ENCODE peak calls at places on chromosomes 16 and 17, in five cellular contexts. C is fibroblast of lung, F is left ventricle myocardium inferior, J is dorsolateral prefrontal cortex, H is upper lobe of right lung. D is an unnamed sample.

GRCh38 chr17:79707931-79708891 is 22.5 kb upstream of the ENPP7 start:
- DNase-seq in C (peak), F (no peak), J (peak), H (no peak), D (peak)

GRCh38 chr17:32281011-32281451 is 15.4 kb downstream of the RHBDL3 start:
- DNase-seq in C (no peak), F (peak), J (no peak), H (no peak), D (no peak)

GRCh38 chr17:3512512-3513171 is 36.8 kb downstream of the ASPA start:
- DNase-seq in C (peak), F (peak), J (peak), H (no peak), D (peak)

GRCh38 chr17:64077409-64077808 is 52.5 kb downstream of the ERN1 start:
- DNase-seq in C (peak), F (peak), J (no peak), H (peak), D (no peak)

GRCh38 chr16:82011199-82011641 is at the start of gene SDR42E1:
- DNase-seq in C (peak), F (no peak), J (no peak), H (peak), D (no peak)

GRCh38 chr17:36940313-36941264 is 3.3 kb downstream of the LHX1 start:
- DNase-seq in C (no peak), F (no peak), J (no peak), H (no peak), D (no peak)

GRCh38 chr16:61792194-61792904 is 243.9 kb downstream of the CDH8 start:
- DNase-seq in C (peak), F (no peak), J (no peak), H (no peak), D (peak)

GRCh38 chr17:67246648-67247415 is 1.8 kb upstream of the HELZ start:
- DNase-seq in C (no peak), F (no peak), J (no peak), H (peak), D (peak)

GRCh38 chr17:34765291-34765690 is 185.9 kb downstream of the TMEM132E start:
- DNase-seq in C (no peak), F (no peak), J (no peak), H (no peak), D (no peak)

GRCh38 chr16:78926723-78927200 is 673.8 kb downstream of the MAF start:
- DNase-seq in C (no peak), F (no peak), J (no peak), H (no peak), D (no peak)

GRCh38 chr16:55144656-55145055 is 179.3 kb upstream of the IRX6 start:
- DNase-seq in C (no peak), F (no peak), J (no peak), H (no peak), D (no peak)

GRCh38 chr16:75535211-75535843 is 581 bp downstream of the CHST5 start:
- DNase-seq in C (no peak), F (no peak), J (no peak), H (peak), D (no peak)

GRCh38 chr17:36849871-36850348 is 87.4 kb upstream of the LHX1 start:
- DNase-seq in C (peak), F (no peak), J (no peak), H (no peak), D (peak)

GRCh38 chr17:79415909-79416308 is 194.9 kb downstream of the RBFOX3 start:
- DNase-seq in C (no peak), F (no peak), J (no peak), H (no peak), D (no peak)

GRCh38 chr17:40813804-40814203 is 8.6 kb downstream of the KRT10 start:
- DNase-seq in C (no peak), F (no peak), J (no peak), H (no peak), D (peak)

GRCh38 chr16:6231351-6231750 is 1101.3 kb upstream of the RBFOX1 start:
- DNase-seq in C (no peak), F (no peak), J (no peak), H (no peak), D (no peak)

GRCh38 chr17:73175962-73176565 is 11.3 kb downstream of the SSTR2 start:
- DNase-seq in C (no peak), F (no peak), J (no peak), H (no peak), D (no peak)

GRCh38 chr17:72342582-72343527 is 222.0 kb downstream of the SOX9 start:
- DNase-seq in C (no peak), F (peak), J (peak), H (peak), D (no peak)

GRCh38 chr16:66342294-66342900 is 24.1 kb upstream of the CDH5 start:
- DNase-seq in C (no peak), F (no peak), J (no peak), H (peak), D (no peak)

GRCh38 chr17:58337600-58338453 is 9.2 kb upstream of the TSPOAP1 start:
- DNase-seq in C (peak), F (peak), J (peak), H (peak), D (peak)

GRCh38 chr17:41211845-41212466 is 14.5 kb upstream of the KRTAP9-2 start:
- DNase-seq in C (no peak), F (no peak), J (no peak), H (no peak), D (peak)

GRCh38 chr16:87828071-87828971 is 41.0 kb downstream of the SLC7A5 start:
- DNase-seq in C (no peak), F (no peak), J (no peak), H (no peak), D (no peak)

GRCh38 chr16:72033437-72033836 is 20.9 kb upstream of the HP start:
- DNase-seq in C (no peak), F (no peak), J (no peak), H (no peak), D (no peak)

GRCh38 chr16:29860218-29860617 is 2.8 kb downstream of the CDIPT start:
- DNase-seq in C (no peak), F (peak), J (no peak), H (no peak), D (no peak)

GRCh38 chr16:29864205-29864604 is 1.2 kb upstream of the CDIPT start:
- DNase-seq in C (no peak), F (no peak), J (no peak), H (no peak), D (no peak)

GRCh38 chr16:29863669-29863984 is 601 bp upstream of the CDIPT start:
- DNase-seq in C (no peak), F (no peak), J (no peak), H (no peak), D (no peak)

GRCh38 chr16:29862884-29863668 is at the start of gene CDIPT:
- DNase-seq in C (peak), F (peak), J (peak), H (peak), D (peak)

DNA sequence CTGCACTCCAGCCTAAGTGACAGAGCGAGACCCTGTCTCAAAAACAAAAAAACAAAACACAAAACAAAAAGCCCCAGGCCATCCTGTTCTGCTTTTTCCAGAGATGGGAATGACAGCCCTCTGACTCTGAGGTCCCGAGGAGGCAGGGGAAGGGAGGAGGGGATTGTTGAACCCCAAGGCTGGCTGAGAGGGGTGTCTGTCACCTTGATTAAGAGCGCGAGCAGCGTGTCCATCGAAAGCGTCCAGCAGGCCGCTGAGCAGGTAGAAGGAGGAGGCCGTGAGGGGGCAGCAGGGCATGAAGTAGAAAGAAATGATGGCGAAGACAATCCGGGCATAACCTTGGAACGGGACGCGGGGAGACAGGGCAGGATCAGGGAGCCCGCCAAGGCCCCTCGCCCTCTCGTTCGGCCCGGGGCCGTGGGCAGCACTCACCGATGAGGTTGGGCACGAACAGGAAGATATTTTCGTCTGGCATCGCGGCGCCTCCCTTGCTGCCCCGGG is 593 bp downstream of the CDIPT start:
- DNase-seq in C (no peak), F (peak), J (peak), H (no peak), D (no peak)
- TF ChIP-seq CTCF in C (peak), F (no peak), J (no peak), H (no peak), D (no peak)

DNA sequence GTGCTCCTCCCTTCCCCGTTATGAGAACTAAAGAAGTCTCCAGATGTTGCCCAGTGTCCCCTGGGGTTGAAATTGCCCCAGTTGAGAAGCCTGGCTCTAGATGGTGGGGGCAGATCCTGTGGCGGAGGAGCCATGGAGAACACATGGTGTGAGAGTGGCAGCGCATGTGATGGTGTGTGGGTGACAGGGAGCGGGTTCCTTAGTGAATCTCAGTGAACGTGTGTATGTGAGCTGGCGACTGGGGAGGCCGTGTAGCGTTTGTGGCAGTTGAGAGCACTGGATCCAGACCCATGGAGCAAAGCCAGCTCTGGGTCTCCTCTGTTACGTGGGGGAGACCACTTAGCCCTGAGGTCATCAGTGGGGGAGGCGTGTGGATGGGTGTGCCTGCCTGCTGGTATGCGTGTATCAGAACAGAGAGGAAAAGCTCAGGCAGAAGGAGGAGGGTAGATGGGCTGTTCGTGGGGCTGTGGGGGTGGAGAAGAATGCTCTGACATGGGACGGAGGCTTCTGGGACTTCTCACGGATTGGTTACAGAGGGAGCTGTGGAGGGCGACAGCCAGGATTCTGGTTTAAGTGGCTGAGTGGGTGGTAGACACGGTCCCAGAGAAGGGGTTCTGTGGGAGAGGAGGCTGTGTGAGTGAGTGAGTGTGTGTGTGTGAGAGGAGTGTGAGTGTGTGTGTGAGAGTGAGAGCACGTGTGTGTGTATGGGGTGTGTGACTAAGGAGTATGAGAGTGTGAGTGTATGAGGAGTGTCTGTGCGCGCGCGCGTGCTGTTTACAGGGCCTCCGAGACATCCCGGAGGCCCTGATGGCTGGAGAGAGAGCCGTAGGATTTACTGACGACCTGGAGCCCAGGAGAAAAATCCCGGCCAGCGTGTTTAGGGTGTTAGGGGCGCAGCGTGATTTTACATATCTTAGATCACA is 193.8 kb downstream of the SNX29 start:
- DNase-seq in C (peak), F (no peak), J (peak), H (no peak), D (no peak)
- TF ChIP-seq CTCF in C (no peak), F (no peak), J (no peak), H (no peak), D (no peak)

GRCh38 chr17:75854111-75854748 is 905 bp downstream of the WBP2 start:
- DNase-seq in C (peak), F (no peak), J (no peak), H (no peak), D (peak)

GRCh38 chr17:75853410-75853809 is 1.7 kb downstream of the WBP2 start:
- DNase-seq in C (no peak), F (no peak), J (no peak), H (no peak), D (peak)

GRCh38 chr17:75856062-75856681 is 1.0 kb upstream of the WBP2 start:
- DNase-seq in C (no peak), F (no peak), J (no peak), H (no peak), D (no peak)

GRCh38 chr17:75854881-75855309 is 240 bp downstream of the WBP2 start:
- DNase-seq in C (no peak), F (peak), J (no peak), H (peak), D (no peak)

DNA sequence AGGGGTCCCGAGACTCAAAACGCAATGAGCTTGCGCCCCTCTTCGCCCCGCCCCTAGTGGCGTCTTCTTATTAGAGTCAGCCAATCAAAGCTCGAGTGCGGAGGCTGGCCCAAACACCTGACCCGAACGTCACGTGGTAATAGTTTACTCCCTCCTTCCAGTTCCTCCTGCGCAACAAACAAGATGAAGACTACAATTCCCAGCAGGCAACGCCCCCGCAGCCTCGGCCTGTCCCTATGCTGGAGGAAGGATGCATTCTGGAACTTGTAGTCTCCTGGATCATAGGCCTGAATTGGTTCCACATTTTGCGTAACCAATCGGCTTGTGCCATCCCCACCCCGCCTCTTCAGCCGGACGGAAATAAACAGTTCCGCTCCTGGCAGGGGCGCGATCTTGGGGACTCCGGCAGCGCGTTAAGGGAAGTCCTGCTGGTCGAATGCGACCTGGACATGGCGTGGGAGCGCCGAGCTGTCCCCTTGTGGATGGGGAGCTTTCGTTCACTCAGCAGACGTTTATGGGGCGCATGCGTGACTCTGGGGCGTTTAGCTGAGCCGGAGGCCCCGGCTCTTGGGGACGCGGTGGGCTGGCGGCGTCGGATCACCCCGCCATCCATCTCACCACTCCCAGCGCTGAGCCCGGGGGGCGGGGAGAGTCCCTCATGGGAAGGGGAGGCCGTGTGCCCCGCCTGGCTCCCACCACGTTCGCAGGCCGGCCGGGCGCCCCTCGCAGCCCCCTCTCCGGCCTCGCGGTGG is at the start of gene WBP2:
- DNase-seq in C (peak), F (peak), J (peak), H (peak), D (peak)
- TF ChIP-seq CTCF in C (peak), F (peak), J (peak), H (peak), D (peak)

GRCh38 chr16:35908152-35908551 is 2448.7 kb downstream of the TP53TG3F start:
- DNase-seq in C (no peak), F (no peak), J (no peak), H (no peak), D (no peak)

GRCh38 chr16:35910409-35910808 is 2451.0 kb downstream of the TP53TG3F start:
- DNase-seq in C (no peak), F (no peak), J (no peak), H (no peak), D (no peak)

GRCh38 chr16:35909351-35909954 is 2450.0 kb downstream of the TP53TG3F start:
- DNase-seq in C (no peak), F (no peak), J (no peak), H (no peak), D (no peak)

GRCh38 chr16:35906440-35906839 is 2447.0 kb downstream of the TP53TG3F start:
- DNase-seq in C (no peak), F (no peak), J (no peak), H (no peak), D (no peak)

GRCh38 chr16:35908942-35909341 is 2449.5 kb downstream of the TP53TG3F start:
- DNase-seq in C (no peak), F (no peak), J (no peak), H (no peak), D (no peak)
- TF ChIP-seq CTCF in C (no peak), F (no peak), J (no peak), H (no peak), D (peak)

DNA sequence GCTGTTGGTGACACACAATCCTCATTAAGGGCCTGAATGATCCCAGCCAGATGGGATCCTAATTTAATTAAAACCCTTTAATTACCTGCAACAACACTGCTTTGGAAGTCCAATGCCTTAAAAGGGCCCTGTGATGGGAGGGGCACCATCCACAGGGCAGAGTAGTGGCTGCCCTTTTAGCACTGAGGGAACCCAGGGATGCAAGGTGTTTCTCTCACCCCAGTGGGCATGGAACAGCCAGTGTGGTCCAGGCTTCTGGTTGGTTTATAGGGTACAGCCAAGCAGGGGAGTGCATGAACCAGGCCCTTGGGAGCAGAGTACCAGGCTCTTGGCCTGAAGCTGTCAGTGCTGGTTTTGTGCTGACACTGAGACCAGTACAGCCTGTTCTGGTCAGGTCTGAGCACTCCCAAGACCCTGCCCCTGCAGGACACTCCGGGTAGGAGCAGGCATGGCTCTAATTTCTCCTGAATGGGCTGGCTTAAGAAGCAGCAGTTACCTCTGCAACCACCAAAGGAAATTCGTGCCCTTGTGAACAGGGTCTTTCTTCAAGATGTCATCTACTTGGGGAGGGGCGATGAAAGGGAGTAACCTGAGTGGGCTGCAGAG is 9.9 kb downstream of the NXPH3 start:
- DNase-seq in C (no peak), F (no peak), J (no peak), H (no peak), D (no peak)
- TF ChIP-seq CTCF in C (peak), F (no peak), J (no peak), H (no peak), D (peak)

GRCh38 chr16:9402293-9402865 is 310.9 kb downstream of the HAPSTR1 start:
- DNase-seq in C (no peak), F (no peak), J (peak), H (no peak), D (no peak)

GRCh38 chr16:9408297-9408696 is 316.9 kb downstream of the HAPSTR1 start:
- DNase-seq in C (no peak), F (no peak), J (no peak), H (no peak), D (no peak)

GRCh38 chr16:9406039-9406438 is 314.6 kb downstream of the HAPSTR1 start:
- DNase-seq in C (no peak), F (no peak), J (no peak), H (no peak), D (no peak)

GRCh38 chr16:9407206-9407758 is 315.8 kb downstream of the HAPSTR1 start:
- DNase-seq in C (no peak), F (no peak), J (no peak), H (no peak), D (no peak)

GRCh38 chr16:9404811-9405210 is 313.4 kb downstream of the HAPSTR1 start:
- DNase-seq in C (no peak), F (no peak), J (no peak), H (no peak), D (no peak)
- TF ChIP-seq CTCF in C (no peak), F (no peak), J (no peak), H (no peak), D (no peak)

GRCh38 chr16:86737083-86737482 is 158.7 kb downstream of the FOXL1 start:
- DNase-seq in C (no peak), F (no peak), J (no peak), H (no peak), D (no peak)
- TF ChIP-seq CTCF in C (no peak), F (no peak), J (no peak), H (no peak), D (no peak)

GRCh38 chr17:16407911-16408588 is 7.3 kb upstream of the TRPV2 start:
- DNase-seq in C (peak), F (peak), J (peak), H (no peak), D (no peak)

DNA sequence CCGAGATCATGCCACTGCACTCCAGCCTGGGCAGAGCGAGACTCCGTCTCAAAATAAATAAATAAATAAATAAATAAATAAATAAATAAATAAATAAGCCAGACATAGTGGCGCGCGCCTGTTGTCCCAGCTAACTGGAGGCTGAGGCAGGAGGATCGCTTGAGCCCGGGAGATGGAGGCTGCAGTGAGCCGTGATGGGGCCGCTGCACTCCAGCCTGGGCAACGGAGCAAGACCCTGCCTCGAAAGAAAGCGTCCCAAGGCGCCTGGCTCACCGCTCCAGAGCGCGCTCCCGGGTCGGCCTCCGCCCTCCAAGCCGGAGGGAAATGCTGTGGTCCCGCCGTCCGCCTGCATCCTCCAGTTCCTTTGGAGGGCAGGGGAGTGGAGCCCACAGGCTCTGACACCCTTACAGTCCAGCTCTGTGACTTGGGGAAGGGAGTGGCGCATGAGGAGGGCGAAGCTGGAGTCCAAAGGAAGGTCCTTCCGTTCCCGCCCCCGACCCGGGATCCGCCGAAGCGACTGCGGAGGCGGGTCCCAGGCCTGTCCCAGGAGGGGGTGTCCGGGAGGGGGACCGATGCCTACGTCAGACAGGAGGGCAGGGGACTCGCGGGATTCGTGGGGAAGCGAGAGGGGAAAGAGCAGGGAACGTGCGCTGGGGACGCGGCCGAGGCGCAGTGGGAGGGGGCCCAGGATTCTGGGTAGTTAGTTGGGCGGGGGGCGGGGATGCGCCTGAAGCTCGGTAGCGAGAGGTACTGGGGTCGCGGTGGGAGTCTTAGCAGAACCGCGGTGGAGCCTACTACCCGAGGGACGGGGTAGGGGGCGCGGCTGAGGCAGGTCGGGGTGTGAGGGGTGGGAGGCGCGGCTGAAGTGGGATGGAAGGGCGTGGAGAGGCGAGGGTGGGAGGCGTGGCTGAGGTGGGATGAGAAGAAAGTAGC is 8.4 kb upstream of the TRPV2 start:
- DNase-seq in C (no peak), F (peak), J (no peak), H (peak), D (no peak)
- TF ChIP-seq CTCF in C (no peak), F (no peak), J (no peak), H (no peak), D (no peak)